ENCODE peak calls at places on chromosomes 6 and 20, in four cellular contexts. Y is HepG2, G is GM12878, P is K562. H is an unnamed sample.

GRCh38 chr20:35831029-35831428 is 59.2 kb downstream of the PHF20 start:
- DNase-seq in Y (no peak), G (no peak), P (no peak), H (no peak)

GRCh38 chr6:140812636-140813035 is 1320.1 kb upstream of the GJE1 start:
- DNase-seq in Y (no peak), G (no peak), P (no peak), H (no peak)

GRCh38 chr6:48032156-48032555 is 78.8 kb downstream of the PTCHD4 start:
- DNase-seq in Y (peak), G (no peak), P (no peak), H (no peak)

GRCh38 chr20:32281711-32282110 is 4.3 kb downstream of the KIF3B start:
- DNase-seq in Y (no peak), G (no peak), P (no peak), H (no peak)

GRCh38 chr6:91278416-91278815 is 691.5 kb upstream of the MAP3K7 start:
- DNase-seq in Y (no peak), G (no peak), P (no peak), H (no peak)

GRCh38 chr6:14865609-14866100 is 380.2 kb upstream of the JARID2 start:
- DNase-seq in Y (no peak), G (no peak), P (no peak), H (no peak)

GRCh38 chr20:24502184-24502583 is 32.8 kb downstream of the SYNDIG1 start:
- DNase-seq in Y (no peak), G (no peak), P (no peak), H (no peak)

GRCh38 chr6:13733178-13733851 is 21.7 kb upstream of the RANBP9 start:
- DNase-seq in Y (peak), G (no peak), P (no peak), H (no peak)

GRCh38 chr6:3119040-3119723 is 671 bp downstream of the BPHL start:
- DNase-seq in Y (peak), G (no peak), P (no peak), H (no peak)

GRCh38 chr20:45890077-45890996 is 671 bp downstream of the NEURL2 start:
- DNase-seq in Y (peak), G (no peak), P (no peak), H (peak)

GRCh38 chr6:38487423-38487822 is 152.3 kb downstream of the BTBD9 start:
- DNase-seq in Y (no peak), G (no peak), P (no peak), H (no peak)

GRCh38 chr20:43870484-43870883 is 44.2 kb upstream of the TOX2 start:
- DNase-seq in Y (no peak), G (no peak), P (no peak), H (no peak)

GRCh38 chr6:62323818-62324217 is 37.8 kb upstream of the KHDRBS2 start:
- DNase-seq in Y (no peak), G (no peak), P (no peak), H (no peak)

GRCh38 chr20:20228351-20228750 is 139.6 kb upstream of the INSM1 start:
- DNase-seq in Y (no peak), G (no peak), P (no peak), H (no peak)

GRCh38 chr6:69780585-69781178 is 16.1 kb downstream of the LMBRD1 start:
- DNase-seq in Y (peak), G (no peak), P (no peak), H (no peak)

GRCh38 chr6:41462980-41463930 is 82.9 kb upstream of the FOXP4 start:
- DNase-seq in Y (peak), G (no peak), P (peak), H (no peak)

GRCh38 chr20:41047975-41048305 is 19.3 kb downstream of the TOP1 start:
- DNase-seq in Y (no peak), G (no peak), P (no peak), H (no peak)

GRCh38 chr6:12577124-12577845 is 139.3 kb upstream of the PHACTR1 start:
- DNase-seq in Y (no peak), G (no peak), P (no peak), H (no peak)

GRCh38 chr20:56710577-56711465 is 81.7 kb downstream of the TFAP2C start:
- DNase-seq in Y (no peak), G (no peak), P (no peak), H (no peak)

GRCh38 chr6:14713008-14713452 is 532.8 kb upstream of the JARID2 start:
- DNase-seq in Y (no peak), G (no peak), P (no peak), H (no peak)

GRCh38 chr6:71250050-71250689 is 38.4 kb upstream of the OGFRL1 start:
- DNase-seq in Y (no peak), G (no peak), P (no peak), H (no peak)

GRCh38 chr20:35660122-35660937 is 4.4 kb downstream of the CPNE1 start:
- DNase-seq in Y (no peak), G (no peak), P (no peak), H (no peak)

GRCh38 chr20:49747707-49748524 is 34.2 kb upstream of the B4GALT5 start:
- DNase-seq in Y (peak), G (no peak), P (peak), H (no peak)

GRCh38 chr20:40262219-40262618 is 426.8 kb downstream of the MAFB start:
- DNase-seq in Y (no peak), G (no peak), P (no peak), H (no peak)

DNA sequence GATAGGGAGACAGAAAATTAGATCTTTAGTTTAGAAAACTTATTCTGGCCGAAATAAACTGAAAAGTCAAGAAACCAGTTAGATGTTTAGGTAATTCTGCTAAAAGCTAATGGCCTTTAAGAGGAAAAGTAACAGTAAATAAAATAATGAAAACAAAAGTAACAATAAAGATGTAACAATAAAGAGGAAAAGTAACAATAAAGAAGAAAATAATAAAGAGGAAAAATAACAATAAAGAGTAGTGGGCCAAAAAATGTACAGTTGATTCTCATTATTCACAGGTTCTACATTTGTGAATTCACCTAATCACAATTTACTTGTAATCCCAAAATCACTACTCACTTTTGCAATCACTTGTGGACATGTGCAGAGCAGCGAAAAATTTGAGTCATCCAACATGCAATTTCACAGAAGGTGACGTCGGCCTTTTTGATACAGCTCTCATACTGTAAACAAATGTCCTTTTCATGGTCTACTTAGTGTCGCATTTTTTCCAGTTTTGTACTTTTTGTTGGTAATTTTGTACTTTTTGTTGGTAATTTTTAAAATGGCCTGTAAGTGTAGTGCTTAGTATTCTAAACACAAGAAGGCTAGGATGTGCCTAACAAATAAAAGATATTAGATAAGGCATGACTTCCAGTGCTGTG is 24.0 kb downstream of the HBS1L start:
- DNase-seq in Y (no peak), G (no peak), P (no peak), H (no peak)
- TF ChIP-seq NR2C2 in Y (no peak), G (no peak), P (no peak), H (no peak)

GRCh38 chr6:17012421-17013225 is 89.2 kb upstream of the STMND1 start:
- DNase-seq in Y (no peak), G (no peak), P (no peak), H (peak)
- TF ChIP-seq NR2C2 in Y (no peak), G (no peak), P (no peak), H (no peak)

GRCh38 chr20:58584051-58584824 is 66.8 kb upstream of the STX16 start:
- DNase-seq in Y (no peak), G (no peak), P (no peak), H (no peak)

GRCh38 chr20:58585753-58586540 is 65.1 kb upstream of the STX16 start:
- DNase-seq in Y (no peak), G (no peak), P (no peak), H (no peak)

GRCh38 chr20:58584881-58585752 is 66.0 kb upstream of the STX16 start:
- DNase-seq in Y (no peak), G (no peak), P (no peak), H (no peak)

GRCh38 chr20:58583141-58583540 is 67.9 kb upstream of the APCDD1L start:
- DNase-seq in Y (no peak), G (no peak), P (no peak), H (no peak)

GRCh38 chr20:58583586-58583985 is 67.5 kb upstream of the STX16 start:
- DNase-seq in Y (no peak), G (no peak), P (no peak), H (no peak)
- TF ChIP-seq NR2C2 in Y (no peak), G (no peak), P (no peak), H (no peak)

DNA sequence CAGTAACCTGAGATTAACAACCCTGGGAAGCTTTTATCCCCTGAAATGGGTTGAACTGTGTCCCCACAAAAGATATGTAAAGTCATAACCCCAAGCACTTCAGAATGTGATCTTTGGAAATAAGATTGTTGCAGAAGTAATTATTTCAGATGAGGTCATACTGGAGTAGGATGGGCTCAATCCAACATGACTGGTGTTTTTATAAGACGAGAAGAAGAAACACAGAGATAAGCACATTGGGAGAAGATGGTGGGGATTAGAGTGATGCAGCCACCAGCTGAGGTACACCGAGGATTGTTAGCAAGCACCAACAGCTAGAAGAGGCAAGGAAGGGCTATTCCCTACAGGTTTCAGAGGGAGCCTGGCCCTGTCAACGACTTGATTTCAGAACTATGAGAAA is 12.5 kb upstream of the RNF217 start:
- DNase-seq in Y (no peak), G (no peak), P (no peak), H (no peak)
- TF ChIP-seq NR2C2 in Y (no peak), G (no peak), P (no peak), H (no peak)

DNA sequence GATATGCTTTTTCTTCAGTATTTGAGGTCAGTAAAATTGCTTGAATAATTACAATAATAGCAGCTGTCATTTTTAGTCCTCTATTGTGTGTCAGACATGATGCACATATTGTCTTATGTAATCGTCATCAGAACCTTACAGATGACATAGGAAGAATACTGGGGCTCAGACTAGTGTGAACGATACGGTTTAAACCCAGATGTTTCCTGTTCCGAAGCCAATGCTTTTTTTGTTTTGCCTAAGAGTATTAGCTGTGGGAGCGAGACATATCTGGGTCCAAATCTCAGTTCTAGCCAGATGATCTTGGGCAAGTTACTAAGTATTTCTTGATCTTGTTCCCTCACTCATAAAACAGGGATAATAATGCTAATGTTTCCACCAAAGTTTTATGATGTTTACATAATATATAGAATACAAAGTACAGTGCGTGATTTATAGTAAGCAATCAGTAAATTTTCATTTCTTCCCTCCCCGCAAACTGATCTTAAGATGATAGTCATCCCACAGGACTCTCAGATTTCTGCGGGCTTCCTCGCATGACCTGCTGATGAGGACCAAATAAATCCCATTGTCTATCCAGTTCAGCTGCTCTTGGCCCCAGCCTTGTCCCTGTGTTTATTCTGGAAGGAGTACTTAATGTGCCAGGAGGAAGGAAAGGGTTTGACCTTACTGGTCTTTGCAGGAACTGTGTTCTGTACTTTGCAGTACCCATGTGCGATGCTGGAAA is 98.2 kb downstream of the CAP2 start:
- DNase-seq in Y (no peak), G (no peak), P (no peak), H (no peak)
- TF ChIP-seq NR2C2 in Y (no peak), G (no peak), P (no peak), H (no peak)

DNA sequence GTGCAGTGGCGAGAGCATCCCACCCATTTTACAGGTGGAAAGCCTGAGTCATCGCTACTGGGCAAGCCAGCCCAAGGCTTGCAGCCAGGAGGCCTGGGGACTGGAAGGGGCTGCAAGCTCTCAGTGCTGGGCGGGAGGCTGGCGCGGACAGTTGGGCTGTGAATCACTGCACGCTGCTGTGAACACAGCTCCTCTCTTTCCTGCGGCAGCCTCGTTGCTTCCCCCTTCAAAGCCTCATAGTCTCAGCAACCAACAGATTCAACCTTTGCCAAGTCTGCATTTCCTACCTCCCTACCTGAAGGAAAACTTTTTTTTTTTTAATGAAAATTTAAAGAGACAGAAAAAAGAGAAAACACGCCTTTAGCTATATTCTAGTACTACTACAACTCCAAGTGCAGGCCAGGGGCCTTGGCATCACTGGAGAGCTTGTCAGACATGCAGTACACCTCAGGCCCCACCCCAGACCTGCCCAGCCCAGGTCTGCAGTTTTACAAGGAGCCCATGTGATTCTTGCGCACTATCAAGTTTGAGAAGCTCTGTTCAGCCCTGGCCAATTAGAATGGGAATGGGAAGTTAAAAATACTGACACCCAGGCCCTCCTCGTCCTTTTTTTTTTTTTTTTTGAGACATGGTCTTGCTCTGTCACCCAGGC is 85.1 kb downstream of the NFATC2 start:
- DNase-seq in Y (no peak), G (no peak), P (no peak), H (no peak)
- TF ChIP-seq NR2C2 in Y (no peak), G (no peak), P (no peak), H (no peak)

GRCh38 chr6:33429745-33430042 is 9.8 kb downstream of the SYNGAP1 start:
- DNase-seq in Y (no peak), G (no peak), P (no peak), H (no peak)
- TF ChIP-seq NR2C2 in Y (no peak), G (no peak), P (no peak), H (no peak)

GRCh38 chr6:44194326-44194725 is 22.4 kb upstream of the MYMX start:
- DNase-seq in Y (no peak), G (no peak), P (no peak), H (no peak)
- TF ChIP-seq NR2C2 in Y (no peak), G (no peak), P (no peak), H (no peak)

GRCh38 chr20:63043348-63044203 is 36.8 kb upstream of the BHLHE23 start:
- DNase-seq in Y (no peak), G (no peak), P (no peak), H (no peak)
- TF ChIP-seq NR2C2 in Y (no peak), G (no peak), P (no peak), H (no peak)

H was measured in WTC11.